ENCODE peak calls at places on chromosomes 4 and X, in eight cellular contexts. One of them, this sample, is unnamed.

GRCh38 chr4:183320211-183321068 is at the start of gene CLDN22:
- DNase-seq in AG10803: no peak
- DNase-seq in GM23248: no peak
- DNase-seq in foreskin fibroblast: no peak
- DNase-seq in transverse colon: no peak
- DNase-seq in SK-N-MC: no peak
- DNase-seq in astrocyte of the cerebellum: no peak
- DNase-seq in stomach: no peak
- DNase-seq in this sample: no peak

GRCh38 chr4:154687840-154688239 is 56.0 kb upstream of the LRAT start:
- DNase-seq in GM23248: no peak
- DNase-seq in AG10803: no peak
- DNase-seq in stomach: no peak
- DNase-seq in SK-N-MC: no peak
- DNase-seq in astrocyte of the cerebellum: no peak
- DNase-seq in transverse colon: no peak
- DNase-seq in foreskin fibroblast: no peak
- DNase-seq in this sample: no peak

GRCh38 chr4:2583517-2583916 is 47.1 kb downstream of the FAM193A start:
- DNase-seq in transverse colon: no peak
- DNase-seq in stomach: no peak
- DNase-seq in AG10803: peak; percentile 63
- DNase-seq in SK-N-MC: no peak
- DNase-seq in foreskin fibroblast: peak; percentile 35
- DNase-seq in astrocyte of the cerebellum: no peak
- DNase-seq in GM23248: peak; percentile 66
- DNase-seq in this sample: peak; percentile 48

GRCh38 chrX:54422168-54422567 is 18.0 kb upstream of the TSR2 start:
- DNase-seq in stomach: no peak
- DNase-seq in GM23248: no peak
- DNase-seq in astrocyte of the cerebellum: no peak
- DNase-seq in SK-N-MC: no peak
- DNase-seq in AG10803: no peak
- DNase-seq in foreskin fibroblast: no peak
- DNase-seq in transverse colon: no peak
- DNase-seq in this sample: no peak

GRCh38 chrX:150547511-150548115 is 20.8 kb upstream of the MTM1 start:
- DNase-seq in stomach: peak; percentile 66
- DNase-seq in GM23248: peak; percentile 79
- DNase-seq in transverse colon: peak; percentile 68
- DNase-seq in foreskin fibroblast: peak; percentile 43
- DNase-seq in AG10803: peak; percentile 38
- DNase-seq in SK-N-MC: no peak
- DNase-seq in astrocyte of the cerebellum: no peak
- DNase-seq in this sample: peak; percentile 43

GRCh38 chrX:37958493-37959211 is 47.7 kb upstream of the SYTL5 start:
- DNase-seq in GM23248: peak; percentile 9
- DNase-seq in stomach: no peak
- DNase-seq in foreskin fibroblast: no peak
- DNase-seq in transverse colon: no peak
- DNase-seq in astrocyte of the cerebellum: peak; percentile 23
- DNase-seq in SK-N-MC: peak; percentile 16
- DNase-seq in AG10803: peak; percentile 27
- DNase-seq in this sample: peak; percentile 2

GRCh38 chr4:69497886-69498395 is 2.2 kb upstream of the UGT2B4 start:
- DNase-seq in transverse colon: no peak
- DNase-seq in GM23248: no peak
- DNase-seq in stomach: no peak
- DNase-seq in foreskin fibroblast: no peak
- DNase-seq in SK-N-MC: no peak
- DNase-seq in astrocyte of the cerebellum: peak; percentile 32
- DNase-seq in AG10803: no peak
- DNase-seq in this sample: no peak

GRCh38 chr4:122045533-122045932 is 93.7 kb upstream of the TRPC3 start:
- DNase-seq in astrocyte of the cerebellum: peak; percentile 97
- DNase-seq in transverse colon: no peak
- DNase-seq in SK-N-MC: peak; percentile 100
- DNase-seq in GM23248: peak; percentile 92
- DNase-seq in foreskin fibroblast: peak; percentile 98
- DNase-seq in AG10803: peak; percentile 94
- DNase-seq in stomach: no peak
- DNase-seq in this sample: peak; percentile 94

GRCh38 chr4:119508281-119508680 is 120.3 kb downstream of the PDE5A start:
- DNase-seq in foreskin fibroblast: no peak
- DNase-seq in AG10803: no peak
- DNase-seq in transverse colon: no peak
- DNase-seq in astrocyte of the cerebellum: no peak
- DNase-seq in stomach: no peak
- DNase-seq in SK-N-MC: no peak
- DNase-seq in GM23248: no peak
- DNase-seq in this sample: no peak

GRCh38 chr4:138186264-138186663 is 55.9 kb downstream of the SLC7A11 start:
- DNase-seq in SK-N-MC: no peak
- DNase-seq in astrocyte of the cerebellum: no peak
- DNase-seq in GM23248: no peak
- DNase-seq in transverse colon: no peak
- DNase-seq in foreskin fibroblast: no peak
- DNase-seq in AG10803: no peak
- DNase-seq in stomach: no peak
- DNase-seq in this sample: no peak

GRCh38 chrX:137052641-137053235 is 18.9 kb upstream of the GPR101 start:
- DNase-seq in stomach: no peak
- DNase-seq in foreskin fibroblast: no peak
- DNase-seq in SK-N-MC: no peak
- DNase-seq in transverse colon: no peak
- DNase-seq in astrocyte of the cerebellum: no peak
- DNase-seq in GM23248: peak; percentile 20
- DNase-seq in AG10803: no peak
- DNase-seq in this sample: no peak

GRCh38 chr4:74397748-74398426 is 32.9 kb downstream of the EREG start:
- DNase-seq in SK-N-MC: no peak
- DNase-seq in stomach: no peak
- DNase-seq in transverse colon: no peak
- DNase-seq in GM23248: peak; percentile 16
- DNase-seq in foreskin fibroblast: no peak
- DNase-seq in astrocyte of the cerebellum: no peak
- DNase-seq in AG10803: no peak
- DNase-seq in this sample: no peak
- H3K4me3 ChIP-seq in SK-N-MC: no peak overlapping the region
- H3K4me3 ChIP-seq in stomach: peak overlapping the region; percentile 18
- H3K4me3 ChIP-seq in transverse colon: no peak overlapping the region
- H3K4me3 ChIP-seq in GM23248: peak overlapping the region; percentile 49
- H3K4me3 ChIP-seq in foreskin fibroblast: peak overlapping the region; percentile 46
- H3K4me3 ChIP-seq in astrocyte of the cerebellum: no peak overlapping the region
- H3K4me3 ChIP-seq in AG10803: peak overlapping the region; percentile 20
- H3K4me3 ChIP-seq in this sample: peak overlapping the region; percentile 12

GRCh38 chr4:108163352-108163751 is 5.4 kb downstream of the LEF1 start:
- DNase-seq in AG10803: no peak
- DNase-seq in astrocyte of the cerebellum: no peak
- DNase-seq in transverse colon: no peak
- DNase-seq in SK-N-MC: no peak
- DNase-seq in stomach: no peak
- DNase-seq in foreskin fibroblast: no peak
- DNase-seq in GM23248: no peak
- DNase-seq in this sample: no peak
- H3K4me3 ChIP-seq in AG10803: no peak overlapping the region
- H3K4me3 ChIP-seq in astrocyte of the cerebellum: no peak overlapping the region
- H3K4me3 ChIP-seq in transverse colon: no peak overlapping the region
- H3K4me3 ChIP-seq in SK-N-MC: no peak overlapping the region
- H3K4me3 ChIP-seq in stomach: no peak overlapping the region
- H3K4me3 ChIP-seq in foreskin fibroblast: no peak overlapping the region
- H3K4me3 ChIP-seq in GM23248: no peak overlapping the region
- H3K4me3 ChIP-seq in this sample: no peak overlapping the region

GRCh38 chrX:153226344-153227190 is 47.5 kb downstream of the MAGEA1 start:
- DNase-seq in SK-N-MC: no peak
- DNase-seq in foreskin fibroblast: peak; percentile 69
- DNase-seq in astrocyte of the cerebellum: no peak
- DNase-seq in stomach: no peak
- DNase-seq in AG10803: peak; percentile 4
- DNase-seq in GM23248: peak; percentile 58
- DNase-seq in transverse colon: no peak
- DNase-seq in this sample: peak; percentile 91
- H3K4me3 ChIP-seq in SK-N-MC: no peak overlapping the region
- H3K4me3 ChIP-seq in foreskin fibroblast: no peak overlapping the region
- H3K4me3 ChIP-seq in astrocyte of the cerebellum: no peak overlapping the region
- H3K4me3 ChIP-seq in stomach: no peak overlapping the region
- H3K4me3 ChIP-seq in AG10803: no peak overlapping the region
- H3K4me3 ChIP-seq in GM23248: no peak overlapping the region
- H3K4me3 ChIP-seq in transverse colon: no peak overlapping the region
- H3K4me3 ChIP-seq in this sample: peak overlapping the region; percentile 17

GRCh38 chrX:118536687-118537461 is 41.3 kb downstream of the DOCK11 start:
- DNase-seq in SK-N-MC: no peak
- DNase-seq in stomach: no peak
- DNase-seq in transverse colon: no peak
- DNase-seq in AG10803: peak; percentile 53
- DNase-seq in GM23248: peak; percentile 31
- DNase-seq in astrocyte of the cerebellum: no peak
- DNase-seq in foreskin fibroblast: no peak
- DNase-seq in this sample: peak; percentile 30
- H3K4me3 ChIP-seq in SK-N-MC: no peak overlapping the region
- H3K4me3 ChIP-seq in stomach: no peak overlapping the region
- H3K4me3 ChIP-seq in transverse colon: no peak overlapping the region
- H3K4me3 ChIP-seq in AG10803: no peak overlapping the region
- H3K4me3 ChIP-seq in GM23248: no peak overlapping the region
- H3K4me3 ChIP-seq in astrocyte of the cerebellum: no peak overlapping the region
- H3K4me3 ChIP-seq in foreskin fibroblast: no peak overlapping the region
- H3K4me3 ChIP-seq in this sample: no peak overlapping the region

GRCh38 chrX:1451251-1451675 is 1.4 kb downstream of the ASMTL start:
- DNase-seq in astrocyte of the cerebellum: no peak
- DNase-seq in AG10803: no peak
- DNase-seq in SK-N-MC: no peak
- DNase-seq in transverse colon: no peak
- DNase-seq in stomach: no peak
- DNase-seq in GM23248: no peak
- DNase-seq in foreskin fibroblast: no peak
- DNase-seq in this sample: no peak
- H3K4me3 ChIP-seq in astrocyte of the cerebellum: peak overlapping the region; percentile 93
- H3K4me3 ChIP-seq in AG10803: peak overlapping the region; percentile 94
- H3K4me3 ChIP-seq in SK-N-MC: peak overlapping the region; percentile 88
- H3K4me3 ChIP-seq in transverse colon: no peak overlapping the region
- H3K4me3 ChIP-seq in stomach: no peak overlapping the region
- H3K4me3 ChIP-seq in GM23248: peak overlapping the region; percentile 99
- H3K4me3 ChIP-seq in foreskin fibroblast: peak overlapping the region; percentile 91
- H3K4me3 ChIP-seq in this sample: peak overlapping the region; percentile 89

DNA sequence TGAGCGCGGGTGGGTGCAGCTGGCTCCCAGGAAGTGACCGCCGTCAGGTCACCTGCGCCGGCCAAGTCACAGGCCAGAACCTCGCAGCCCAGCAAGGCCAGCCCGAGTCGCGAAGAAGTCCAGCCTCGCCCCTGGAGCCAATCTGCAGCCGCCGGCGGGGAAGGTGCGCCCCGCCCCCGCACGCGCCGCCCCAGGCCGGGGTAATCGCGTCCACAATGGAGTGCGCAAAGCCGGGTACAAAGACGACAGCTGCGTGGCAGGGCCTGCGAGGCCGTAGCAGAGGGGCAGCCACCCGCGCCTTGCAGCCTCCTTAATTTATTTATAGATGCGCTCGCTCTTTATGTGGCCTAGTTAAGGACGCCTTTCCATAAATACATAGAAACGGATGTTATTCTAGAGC is 139.4 kb upstream of the CPEB2 start:
- DNase-seq in stomach: peak; percentile 47
- DNase-seq in GM23248: peak; percentile 20
- DNase-seq in foreskin fibroblast: no peak
- DNase-seq in transverse colon: peak; percentile 31
- DNase-seq in AG10803: no peak
- DNase-seq in astrocyte of the cerebellum: no peak
- DNase-seq in SK-N-MC: no peak
- DNase-seq in this sample: no peak
- H3K4me3 ChIP-seq in stomach: no peak overlapping the region
- H3K4me3 ChIP-seq in GM23248: peak overlapping the region; percentile 33
- H3K4me3 ChIP-seq in foreskin fibroblast: peak overlapping the region; percentile 19
- H3K4me3 ChIP-seq in transverse colon: no peak overlapping the region
- H3K4me3 ChIP-seq in AG10803: peak overlapping the region; percentile 20
- H3K4me3 ChIP-seq in astrocyte of the cerebellum: peak overlapping the region; percentile 11
- H3K4me3 ChIP-seq in SK-N-MC: no peak overlapping the region
- H3K4me3 ChIP-seq in this sample: peak overlapping the region; percentile 3

GRCh38 chr4:6986067-6986780 is 56.9 kb upstream of the TADA2B start:
- DNase-seq in foreskin fibroblast: peak; percentile 67
- DNase-seq in transverse colon: no peak
- DNase-seq in GM23248: peak; percentile 74
- DNase-seq in SK-N-MC: no peak
- DNase-seq in astrocyte of the cerebellum: peak; percentile 81
- DNase-seq in stomach: no peak
- DNase-seq in AG10803: peak; percentile 77
- DNase-seq in this sample: peak; percentile 71
- H3K4me3 ChIP-seq in foreskin fibroblast: peak overlapping the region; percentile 84
- H3K4me3 ChIP-seq in transverse colon: peak overlapping the region; percentile 55
- H3K4me3 ChIP-seq in GM23248: peak overlapping the region; percentile 96
- H3K4me3 ChIP-seq in SK-N-MC: peak overlapping the region; percentile 82
- H3K4me3 ChIP-seq in astrocyte of the cerebellum: peak overlapping the region; percentile 70
- H3K4me3 ChIP-seq in stomach: peak overlapping the region; percentile 65
- H3K4me3 ChIP-seq in AG10803: peak overlapping the region; percentile 80
- H3K4me3 ChIP-seq in this sample: peak overlapping the region; percentile 82

GRCh38 chr4:165874799-165875371 is 1.8 kb downstream of the TLL1 start:
- DNase-seq in AG10803: no peak
- DNase-seq in transverse colon: peak; percentile 17
- DNase-seq in astrocyte of the cerebellum: no peak
- DNase-seq in foreskin fibroblast: no peak
- DNase-seq in SK-N-MC: no peak
- DNase-seq in stomach: no peak
- DNase-seq in GM23248: no peak
- DNase-seq in this sample: peak; percentile 8
- H3K4me3 ChIP-seq in AG10803: no peak overlapping the region
- H3K4me3 ChIP-seq in transverse colon: no peak overlapping the region
- H3K4me3 ChIP-seq in astrocyte of the cerebellum: peak overlapping the region; percentile 61
- H3K4me3 ChIP-seq in foreskin fibroblast: peak overlapping the region; percentile 52
- H3K4me3 ChIP-seq in SK-N-MC: peak overlapping the region; percentile 87
- H3K4me3 ChIP-seq in stomach: peak overlapping the region; percentile 51
- H3K4me3 ChIP-seq in GM23248: no peak overlapping the region
- H3K4me3 ChIP-seq in this sample: peak overlapping the region; percentile 48

This sample was measured in fibroblast of mammary gland.